ENCODE peak calls at places on chromosomes 3 and 15, in five cellular contexts. F, O, Y, Q and R are unnamed samples.

GRCh38 chr15:68042855-68043222 is 11.3 kb upstream of the PIAS1 start:
- DNase-seq in F (no peak), O (no peak), Y (no peak), Q (no peak), R (no peak)

GRCh38 chr3:34212671-34213070 is 414.2 kb downstream of the PDCD6IP start:
- DNase-seq in F (no peak), O (no peak), Y (no peak), Q (no peak), R (no peak)

GRCh38 chr3:139353920-139354556 is 10.2 kb downstream of the MRPS22 start:
- DNase-seq in F (peak; percentile 58), O (peak; percentile 53), Y (no peak), Q (no peak), R (peak; percentile 49)

GRCh38 chr15:80182611-80183210 is 29.9 kb downstream of the FAH start:
- DNase-seq in F (peak; percentile 50), O (no peak), Y (no peak), Q (no peak), R (no peak)

GRCh38 chr3:179063945-179064560 is 7.6 kb downstream of the ZMAT3 start:
- DNase-seq in F (no peak), O (no peak), Y (no peak), Q (no peak), R (no peak)

GRCh38 chr3:88030200-88030599 is 28.6 kb downstream of the CGGBP1 start:
- DNase-seq in F (no peak), O (no peak), Y (no peak), Q (no peak), R (no peak)

GRCh38 chr3:14119651-14120050 is 5.0 kb downstream of the CHCHD4 start:
- DNase-seq in F (no peak), O (no peak), Y (no peak), Q (no peak), R (no peak)

GRCh38 chr3:197926418-197926817 is 23.6 kb upstream of the RPL35A start:
- DNase-seq in F (no peak), O (peak; percentile 20), Y (no peak), Q (no peak), R (no peak)

GRCh38 chr3:185760550-185760949 is 64.3 kb downstream of the IGF2BP2 start:
- DNase-seq in F (no peak), O (no peak), Y (no peak), Q (no peak), R (no peak)

GRCh38 chr15:65066001-65066634 is 1.7 kb downstream of the RASL12 start:
- DNase-seq in F (peak; percentile 13), O (no peak), Y (no peak), Q (no peak), R (no peak)

GRCh38 chr3:76083992-76084391 is 298.6 kb upstream of the ZNF717 start:
- DNase-seq in F (no peak), O (no peak), Y (no peak), Q (no peak), R (no peak)

GRCh38 chr3:10291641-10292040 is 1.1 kb downstream of the GHRL start:
- DNase-seq in F (no peak), O (no peak), Y (no peak), Q (no peak), R (no peak)

GRCh38 chr15:53080484-53080883 is 290.3 kb upstream of the ONECUT1 start:
- DNase-seq in F (no peak), O (no peak), Y (no peak), Q (no peak), R (no peak)

GRCh38 chr3:32281570-32282106 is 43.2 kb downstream of the CMTM8 start:
- DNase-seq in F (no peak), O (no peak), Y (no peak), Q (no peak), R (no peak)

GRCh38 chr3:114213669-114214541 is 23.5 kb downstream of the ZNF80 start:
- DNase-seq in F (peak; percentile 92), O (no peak), Y (peak; percentile 54), Q (peak; percentile 66), R (peak; percentile 29)

GRCh38 chr15:73951044-73951561 is 24.8 kb downstream of the LOXL1 start:
- DNase-seq in F (peak; percentile 96), O (peak; percentile 94), Y (peak; percentile 83), Q (peak; percentile 76), R (peak; percentile 95)

GRCh38 chr3:197256836-197257444 is 41.5 kb downstream of the DLG1 start:
- DNase-seq in F (peak; percentile 45), O (peak; percentile 24), Y (peak; percentile 13), Q (peak; percentile 21), R (no peak)

GRCh38 chr3:36932979-36933378 is 11.9 kb downstream of the TRANK1 start:
- DNase-seq in F (peak; percentile 25), O (no peak), Y (no peak), Q (no peak), R (no peak)

GRCh38 chr3:40477671-40478070 is 749 bp downstream of the ZNF619 start:
- DNase-seq in F (no peak), O (no peak), Y (no peak), Q (no peak), R (no peak)

GRCh38 chr15:62482715-62483429 is 317.8 kb upstream of the C2CD4B start:
- DNase-seq in F (peak; percentile 32), O (peak; percentile 55), Y (peak; percentile 75), Q (no peak), R (peak; percentile 27)

GRCh38 chr3:42547401-42547945 is 34.3 kb downstream of the SEC22C start:
- DNase-seq in F (peak; percentile 58), O (peak; percentile 74), Y (peak; percentile 69), Q (peak; percentile 63), R (peak; percentile 85)

GRCh38 chr3:119695480-119695879 is 7.3 kb upstream of the CFAP91 start:
- DNase-seq in F (no peak), O (no peak), Y (no peak), Q (no peak), R (no peak)

GRCh38 chr15:70833897-70834765 is 19.8 kb downstream of the LARP6 start:
- DNase-seq in F (peak; percentile 57), O (no peak), Y (no peak), Q (no peak), R (no peak)

GRCh38 chr15:96213896-96214295 is 116.6 kb upstream of the NR2F2 start:
- DNase-seq in F (no peak), O (no peak), Y (no peak), Q (no peak), R (no peak)

GRCh38 chr15:89074402-89075012 is 13.7 kb upstream of the ABHD2 start:
- DNase-seq in F (no peak), O (no peak), Y (no peak), Q (no peak), R (no peak)

GRCh38 chr3:146313411-146314111 is 62.7 kb upstream of the PLSCR4 start:
- DNase-seq in F (peak; percentile 87), O (no peak), Y (no peak), Q (no peak), R (no peak)

GRCh38 chr3:71801986-71802385 is 17.0 kb upstream of the PROK2 start:
- DNase-seq in F (no peak), O (no peak), Y (no peak), Q (no peak), R (no peak)

GRCh38 chr3:175746308-175746707 is 887.2 kb downstream of the NAALADL2 start:
- DNase-seq in F (no peak), O (no peak), Y (no peak), Q (no peak), R (no peak)

GRCh38 chr3:71030748-71031147 is 552.8 kb downstream of the FOXP1 start:
- DNase-seq in F (no peak), O (no peak), Y (no peak), Q (no peak), R (no peak)

GRCh38 chr15:73414876-73415275 is 28.1 kb upstream of the REC114 start:
- DNase-seq in F (no peak), O (no peak), Y (no peak), Q (no peak), R (no peak)

DNA sequence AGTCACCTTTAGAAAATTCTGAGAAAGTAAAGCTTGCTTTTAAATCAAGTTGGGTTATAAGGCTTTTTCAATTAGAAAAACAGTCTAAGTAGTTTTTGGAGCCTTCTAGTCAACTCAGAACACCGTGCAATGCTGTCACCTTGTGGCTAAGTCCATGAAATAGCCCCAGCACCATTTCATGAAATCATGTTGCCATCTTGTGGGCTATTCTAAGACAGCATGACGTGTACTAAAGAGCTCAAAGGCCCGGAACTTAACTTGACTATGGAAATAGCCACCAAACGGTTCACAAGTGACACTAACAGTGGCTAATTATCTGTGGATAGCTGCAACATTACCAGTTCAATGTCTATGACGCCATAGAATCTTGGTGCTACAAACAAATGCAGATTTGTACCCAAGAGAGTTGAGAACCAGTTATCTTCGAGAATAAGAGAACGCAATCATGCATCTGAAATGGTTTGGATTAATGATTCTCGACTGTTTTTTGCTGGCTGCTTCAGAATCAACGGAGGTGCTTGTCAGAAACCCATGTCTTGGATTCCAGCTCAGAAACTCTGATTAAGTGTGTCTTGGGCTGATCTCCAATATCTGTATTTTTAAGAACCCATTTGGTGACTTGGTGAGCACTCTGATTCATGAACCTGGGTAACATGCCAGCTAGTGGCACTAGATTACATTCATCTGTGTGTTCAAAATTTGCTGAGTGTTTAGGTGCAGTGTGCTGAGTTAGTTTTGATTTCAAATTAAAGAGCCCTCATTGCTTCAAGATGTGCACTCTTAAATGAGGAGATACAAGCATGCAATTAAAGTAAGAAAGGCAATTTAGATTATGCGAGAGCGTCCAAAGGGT is 111.2 kb upstream of the MCTP2 start:
- DNase-seq in F (peak; percentile 80), O (peak; percentile 65), Y (peak; percentile 60), Q (peak; percentile 21), R (peak; percentile 50)
- TF ChIP-seq CTCF in F (peak; percentile 96), O (peak; percentile 62), Y (peak; percentile 83), Q (peak; percentile 42), R (peak; percentile 81)

DNA sequence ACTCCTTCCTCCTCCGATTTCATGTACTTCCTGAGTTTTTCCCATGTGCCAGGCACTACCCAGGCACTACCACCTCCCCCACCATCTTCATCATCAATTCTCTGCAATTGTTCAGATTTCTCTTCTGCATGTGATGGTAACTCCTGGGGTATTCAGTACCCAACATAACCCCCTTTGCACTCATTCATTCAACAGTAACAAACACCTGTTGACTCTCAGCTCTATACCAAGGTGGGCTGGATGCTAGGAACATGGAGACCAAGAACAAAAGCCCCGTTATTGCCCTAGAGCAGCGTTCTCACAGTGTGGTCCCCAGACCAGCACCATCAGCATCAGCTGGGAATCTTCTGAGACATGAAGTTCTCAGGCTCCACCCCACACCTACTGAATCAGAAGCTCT is 113.0 kb upstream of the CHD2 start:
- DNase-seq in F (no peak), O (no peak), Y (no peak), Q (no peak), R (no peak)
- TF ChIP-seq CTCF in F (no peak), O (no peak), Y (no peak), Q (no peak), R (no peak)

DNA sequence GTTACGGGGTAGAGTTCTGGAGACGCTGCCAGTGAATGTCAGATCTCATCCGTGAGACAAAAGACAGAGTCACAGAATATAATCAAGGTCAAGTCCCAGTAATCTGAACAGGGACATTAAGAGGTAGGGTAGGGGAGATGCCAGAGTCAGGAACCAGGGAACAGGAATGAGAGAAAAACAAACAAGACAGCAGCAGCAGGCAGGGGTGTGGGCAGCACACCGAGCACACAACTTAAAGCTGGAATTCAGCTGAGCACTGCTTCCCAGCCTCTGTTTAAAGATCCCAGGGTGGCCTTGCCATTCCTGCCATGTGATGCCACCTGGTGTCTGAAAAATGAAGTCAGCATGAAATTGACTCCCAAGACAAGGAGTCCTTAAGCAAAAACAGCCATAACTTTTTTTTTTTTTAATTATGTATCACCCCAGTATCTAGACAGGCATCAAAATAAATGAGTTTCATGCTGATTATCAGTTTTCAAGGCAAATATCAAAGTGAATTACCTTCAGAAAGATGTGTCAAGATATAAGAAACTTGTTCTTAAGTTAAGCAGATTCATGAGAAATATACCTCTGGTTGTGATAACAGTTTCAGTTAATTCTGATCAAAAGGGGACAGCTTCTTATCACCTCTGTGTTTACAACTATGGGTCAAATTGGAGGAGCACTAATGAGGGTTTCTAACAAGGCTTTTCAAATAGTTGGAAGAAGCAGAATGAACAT is 203.7 kb downstream of the SLC9A9 start:
- DNase-seq in F (peak; percentile 83), O (peak; percentile 65), Y (peak; percentile 42), Q (no peak), R (peak; percentile 45)
- TF ChIP-seq CTCF in F (peak; percentile 77), O (peak; percentile 59), Y (peak; percentile 50), Q (no peak), R (peak; percentile 50)

GRCh38 chr3:195250473-195251251 is 20.3 kb downstream of the XXYLT1 start:
- DNase-seq in F (peak; percentile 38), O (no peak), Y (peak; percentile 52), Q (no peak), R (no peak)
- TF ChIP-seq CTCF in F (peak; percentile 51), O (no peak), Y (peak; percentile 39), Q (no peak), R (no peak)